ENCODE peak calls at places on chromosomes 6 and 20, in four cellular contexts. T, G, Y and U are unnamed samples. For H3K27me3, the result is how much of the 10 kb centered on the place peaks cover.

GRCh38 chr6:113560908-113561307 is 296.2 kb upstream of the MARCKS start:
- DNase-seq in T (peak), G (peak), Y (peak), U (peak)

GRCh38 chr6:37209461-37210205 is 39.7 kb downstream of the PIM1 start:
- DNase-seq in G (no peak), T (no peak), Y (no peak), U (no peak)

GRCh38 chr6:140026561-140026960 is 652.1 kb upstream of the CITED2 start:
- DNase-seq in Y (no peak), T (no peak), G (no peak), U (no peak)

GRCh38 chr6:84554069-84554468 is 210.3 kb downstream of the TBX18 start:
- DNase-seq in Y (no peak), T (peak), G (peak), U (peak)

GRCh38 chr20:47453167-47453782 is 48.4 kb upstream of the NCOA3 start:
- DNase-seq in G (peak), Y (peak), T (peak), U (peak)

GRCh38 chr6:167678102-167679101 is 148.3 kb upstream of the AFDN start:
- DNase-seq in T (no peak), Y (no peak), G (no peak), U (no peak)

GRCh38 chr6:34324738-34325444 is 67.6 kb downstream of the NUDT3 start:
- DNase-seq in T (peak), Y (peak), G (peak), U (peak)

GRCh38 chr6:64428186-64428585 is 792.6 kb downstream of the PHF3 start:
- DNase-seq in T (no peak), Y (no peak), G (peak), U (no peak)

GRCh38 chr6:18513253-18513798 is 126.2 kb downstream of the RNF144B start:
- DNase-seq in G (no peak), T (no peak), Y (no peak), U (no peak)

GRCh38 chr6:124795879-124796838 is 166.1 kb upstream of the RNF217 start:
- DNase-seq in T (peak), Y (no peak), G (peak), U (peak)

GRCh38 chr20:49281059-49281912 is 3.4 kb upstream of the ZNFX1 start:
- DNase-seq in T (no peak), G (peak), Y (no peak), U (no peak)

GRCh38 chr6:73832313-73832712 is 136.3 kb downstream of the CD109 start:
- DNase-seq in G (no peak), Y (no peak), T (no peak), U (no peak)

GRCh38 chr6:137698636-137699035 is 168.4 kb upstream of the TNFAIP3 start:
- DNase-seq in Y (peak), T (peak), G (no peak), U (no peak)

GRCh38 chr6:44111434-44112417 is 15.5 kb downstream of the MRPL14 start:
- DNase-seq in T (no peak), Y (no peak), G (no peak), U (no peak)

GRCh38 chr6:139452176-139452876 is 77.9 kb upstream of the CITED2 start:
- DNase-seq in Y (peak), G (peak), T (peak), U (peak)

GRCh38 chr6:147131728-147132127 is 72.5 kb upstream of the STXBP5 start:
- DNase-seq in Y (no peak), T (peak), G (peak), U (peak)

GRCh38 chr6:35725721-35726438 is 11.0 kb upstream of the ARMC12 start:
- DNase-seq in G (peak), T (no peak), Y (peak), U (peak)

GRCh38 chr20:58710481-58711265 is 18.1 kb downstream of the NPEPL1 start:
- DNase-seq in Y (no peak), G (no peak), T (no peak), U (no peak)

GRCh38 chr6:106591111-106591825 is 38.0 kb downstream of the RTN4IP1 start:
- DNase-seq in G (peak), T (peak), Y (peak), U (peak)

GRCh38 chr20:25310268-25310920 is 62.5 kb downstream of the PYGB start:
- DNase-seq in G (peak), Y (peak), T (peak), U (peak)

GRCh38 chr20:9025643-9026042 is 43.2 kb upstream of the PLCB4 start:
- DNase-seq in G (peak), Y (peak), T (peak), U (peak)

GRCh38 chr6:4270799-4271198 is 135.4 kb upstream of the ECI2 start:
- DNase-seq in G (peak), T (peak), Y (peak), U (no peak)

GRCh38 chr6:102679844-102680243 is 1286.3 kb downstream of the GRIK2 start:
- DNase-seq in G (no peak), Y (no peak), T (no peak), U (peak)

GRCh38 chr6:106444777-106445507 is 84.4 kb downstream of the CRYBG1 start:
- DNase-seq in Y (peak), T (peak), G (peak), U (peak)

GRCh38 chr6:170522565-170523183 is 30.4 kb downstream of the PSMB1 start:
- DNase-seq in T (peak), G (peak), Y (no peak), U (peak)

GRCh38 chr20:37095609-37096414 is at the start of gene RBL1:
- DNase-seq in G (peak), T (peak), Y (peak), U (peak)

GRCh38 chr6:42429042-42429574 is 22.6 kb downstream of the TRERF1 start:
- DNase-seq in Y (no peak), G (no peak), T (no peak), U (no peak)

GRCh38 chr6:69795469-69796080 is 1.2 kb downstream of the LMBRD1 start:
- DNase-seq in G (peak), Y (no peak), T (no peak), U (peak)

GRCh38 chr6:157954150-157955117 is 27.2 kb upstream of the SYNJ2 start:
- DNase-seq in G (peak), T (peak), Y (peak), U (peak)

DNA sequence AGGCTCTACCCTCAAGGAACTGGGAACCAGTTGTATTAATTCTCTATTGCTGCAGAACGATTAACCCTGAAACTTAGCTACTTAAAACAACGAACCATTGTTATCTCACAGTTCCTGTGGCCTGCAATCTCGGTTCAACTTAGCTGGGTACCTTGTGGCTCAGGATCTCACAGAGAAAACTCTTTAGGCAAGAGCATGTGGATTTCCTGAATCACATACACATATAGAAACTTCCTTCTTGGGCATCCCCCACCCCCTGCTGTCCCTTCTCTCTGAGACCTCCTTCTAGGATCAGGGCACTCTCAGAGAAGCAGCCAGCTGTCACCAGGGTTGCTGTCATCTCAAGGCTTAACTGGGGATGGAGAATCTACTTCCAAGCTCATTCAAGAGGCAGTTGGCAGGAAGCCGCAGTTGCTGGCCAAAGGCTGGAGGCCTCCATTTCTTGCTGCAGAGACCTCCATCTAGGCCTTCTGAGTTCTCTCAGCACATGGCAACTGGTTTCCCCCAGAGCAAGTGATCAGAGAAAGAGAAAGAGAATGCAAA is 28.5 kb downstream of the GLP1R start:
- DNase-seq in G (no peak), Y (no peak), T (no peak), U (no peak)
- H3K27me3 ChIP-seq in G (under half), Y (under half), T (under half), U (under half)

GRCh38 chr6:162856885-162857284 is 129.1 kb downstream of the PACRG start:
- DNase-seq in T (peak), G (peak), Y (peak), U (peak)
- H3K9ac ChIP-seq in T (peak), G (no peak), Y (no peak), U (peak)

DNA sequence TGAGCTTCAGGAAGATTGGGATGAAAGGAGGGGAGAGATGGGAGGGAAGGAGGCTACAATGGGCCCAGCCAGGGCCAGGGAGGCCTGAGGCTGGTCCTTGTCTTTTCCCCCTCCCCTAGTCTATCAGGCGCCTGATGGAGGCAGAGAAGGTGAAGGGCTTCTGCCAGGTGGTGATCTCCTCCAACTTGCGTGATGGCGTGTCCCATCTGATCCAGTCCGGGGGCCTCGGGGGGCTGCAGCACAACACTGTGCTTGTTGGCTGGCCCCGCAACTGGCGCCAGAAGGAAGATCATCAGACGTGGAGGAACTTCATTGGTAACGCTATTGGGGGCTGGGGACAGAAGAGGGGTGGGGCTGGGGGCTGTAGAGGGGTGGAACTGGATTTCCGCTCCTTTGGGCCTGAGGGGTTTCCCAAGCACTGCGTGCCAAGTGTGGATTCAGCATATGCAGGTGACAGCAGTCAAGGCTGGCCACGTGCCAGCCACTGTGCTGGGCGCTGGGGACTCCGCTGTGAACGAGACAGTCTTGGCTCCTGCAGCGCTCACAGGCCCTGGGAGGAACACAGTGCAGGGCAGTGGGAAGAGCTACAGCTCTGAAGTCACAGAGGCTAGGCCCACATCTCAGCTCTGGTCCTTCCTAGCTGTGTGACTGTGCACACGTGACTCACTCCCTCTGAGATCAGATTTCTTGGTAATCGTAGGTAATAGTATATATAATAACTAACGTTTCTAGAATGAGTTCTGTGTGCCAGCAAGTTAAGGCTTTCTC is 22.7 kb downstream of the SLC12A5 start:
- DNase-seq in G (no peak), Y (peak), T (peak), U (no peak)
- H3K27me3 ChIP-seq in G (under half), Y (under half), T (under half), U (half or more)

GRCh38 chr6:89372506-89372901 is 20.0 kb upstream of the UBE2J1 start:
- DNase-seq in G (no peak), Y (no peak), T (no peak), U (no peak)

GRCh38 chr6:89368107-89368506 is 15.6 kb upstream of the UBE2J1 start:
- DNase-seq in T (peak), Y (peak), G (peak), U (peak)

GRCh38 chr6:89369009-89369408 is 16.5 kb upstream of the UBE2J1 start:
- DNase-seq in T (peak), Y (peak), G (peak), U (peak)

GRCh38 chr6:89375427-89375868 is 22.9 kb upstream of the UBE2J1 start:
- DNase-seq in Y (peak), T (no peak), G (no peak), U (no peak)

GRCh38 chr6:89371849-89372505 is 19.5 kb upstream of the UBE2J1 start:
- DNase-seq in T (peak), G (peak), Y (peak), U (peak)
- H3K9ac ChIP-seq in T (no peak), G (no peak), Y (no peak), U (no peak)

GRCh38 chr20:63505281-63505680 is 6.4 kb upstream of the EEF1A2 start:
- DNase-seq in G (no peak), T (no peak), Y (no peak), U (no peak)

GRCh38 chr20:63509088-63509564 is 10.2 kb upstream of the EEF1A2 start:
- DNase-seq in T (peak), Y (no peak), G (no peak), U (no peak)

GRCh38 chr20:63505723-63506122 is 6.8 kb upstream of the EEF1A2 start:
- DNase-seq in Y (no peak), T (no peak), G (no peak), U (no peak)

GRCh38 chr20:63508072-63508768 is 9.3 kb upstream of the EEF1A2 start:
- DNase-seq in T (no peak), G (no peak), Y (no peak), U (no peak)

GRCh38 chr20:63507083-63507743 is 8.3 kb upstream of the EEF1A2 start:
- DNase-seq in Y (no peak), G (no peak), T (no peak), U (no peak)
- H3K27me3 ChIP-seq in Y (under half), G (under half), T (under half), U (half or more)

GRCh38 chr6:56539503-56540105 is 103.1 kb downstream of the DST start:
- DNase-seq in T (no peak), Y (no peak), G (no peak), U (no peak)

GRCh38 chr6:56537223-56537770 is 105.4 kb downstream of the DST start:
- DNase-seq in G (no peak), T (no peak), Y (no peak), U (no peak)

GRCh38 chr6:56540950-56541600 is 101.6 kb downstream of the DST start:
- DNase-seq in T (peak), G (peak), Y (no peak), U (no peak)

GRCh38 chr6:56540232-56540631 is 102.5 kb downstream of the DST start:
- DNase-seq in G (no peak), T (no peak), Y (no peak), U (no peak)

GRCh38 chr6:56538851-56539250 is 103.8 kb downstream of the DST start:
- DNase-seq in G (no peak), T (no peak), Y (no peak), U (no peak)
- H3K9ac ChIP-seq in G (no peak), T (no peak), Y (no peak), U (peak)